ENCODE peak calls at places on chromosomes 5 and 9, in nine cellular contexts. X is suprapubic skin; Z is right cardiac atrium; E is fibroblast of villous mesenchyme; B is activated naive CD4-positive, alpha-beta T cell; Q is iris pigment epithelial cell; A is HAP-1; D is COR-L47; O is T-cell. G is an unnamed sample.

GRCh38 chr5:55902696-55903095 is 51.5 kb downstream of the IL31RA start:
- DNase-seq in X (no peak), Z (no peak), E (no peak), B (no peak), Q (no peak), A (no peak), D (no peak), O (no peak), G (no peak)

GRCh38 chr5:160356550-160357347 is 13.7 kb downstream of the C1QTNF2 start:
- DNase-seq in X (no peak), Z (no peak), E (no peak), B (no peak), Q (no peak), A (no peak), D (no peak), O (no peak), G (no peak)

GRCh38 chr5:82352146-82352791 is 74.1 kb upstream of the RPS23 start:
- DNase-seq in X (no peak), Z (no peak), E (no peak), B (no peak), Q (peak; percentile 36), A (no peak), D (no peak), O (no peak), G (no peak)

GRCh38 chr5:158287643-158288228 is 428.8 kb upstream of the CLINT1 start:
- DNase-seq in X (no peak), Z (no peak), E (peak; percentile 24), B (no peak), Q (peak; percentile 82), A (no peak), D (no peak), O (no peak), G (no peak)

GRCh38 chr5:7762267-7762666 is 88.7 kb downstream of the CFAP90 start:
- DNase-seq in X (no peak), Z (no peak), E (no peak), B (no peak), Q (no peak), A (no peak), D (no peak), O (no peak), G (no peak)

GRCh38 chr9:28409919-28410318 is 836.6 kb upstream of the C9orf72 start:
- DNase-seq in X (no peak), Z (no peak), E (no peak), B (no peak), Q (no peak), A (no peak), D (no peak), O (no peak), G (no peak)

GRCh38 chr9:133402689-133403088 is 15.1 kb downstream of the REXO4 start:
- DNase-seq in X (no peak), Z (no peak), E (no peak), B (no peak), Q (no peak), A (no peak), D (no peak), O (no peak), G (no peak)

GRCh38 chr5:37966291-37966690 is 126.5 kb upstream of the GDNF start:
- DNase-seq in X (no peak), Z (no peak), E (no peak), B (no peak), Q (no peak), A (no peak), D (no peak), O (no peak), G (no peak)

GRCh38 chr5:149836451-149837139 is 106.5 kb downstream of the PPARGC1B start:
- DNase-seq in X (no peak), Z (no peak), E (no peak), B (no peak), Q (no peak), A (no peak), D (no peak), O (no peak), G (no peak)

GRCh38 chr5:61409568-61409967 is 77.5 kb downstream of the ZSWIM6 start:
- DNase-seq in X (no peak), Z (no peak), E (peak; percentile 98), B (no peak), Q (peak; percentile 97), A (no peak), D (no peak), O (no peak), G (no peak)

GRCh38 chr9:92745881-92746280 is 18.8 kb downstream of the BICD2 start:
- DNase-seq in X (peak; percentile 39), Z (no peak), E (no peak), B (no peak), Q (no peak), A (no peak), D (no peak), O (no peak), G (no peak)

GRCh38 chr5:35815089-35815936 is 41.4 kb upstream of the IL7R start:
- DNase-seq in X (no peak), Z (no peak), E (peak; percentile 30), B (no peak), Q (peak; percentile 31), A (peak; percentile 19), D (peak; percentile 14), O (no peak), G (peak; percentile 40)

GRCh38 chr9:81312346-81312745 is 377.0 kb downstream of the TLE1 start:
- DNase-seq in X (no peak), Z (no peak), E (no peak), B (no peak), Q (no peak), A (no peak), D (no peak), O (no peak), G (peak; percentile 13)

GRCh38 chr5:65861830-65862241 is 64.5 kb upstream of the ERBIN start:
- DNase-seq in X (no peak), Z (no peak), E (peak; percentile 94), B (no peak), Q (peak; percentile 90), A (no peak), D (no peak), O (no peak), G (no peak)

GRCh38 chr5:124596595-124597388 is 149.6 kb downstream of the ZNF608 start:
- DNase-seq in X (no peak), Z (no peak), E (peak; percentile 77), B (no peak), Q (peak; percentile 91), A (no peak), D (no peak), O (no peak), G (no peak)

GRCh38 chr9:93218671-93219420 is 34.9 kb downstream of the WNK2 start:
- DNase-seq in X (no peak), Z (peak; percentile 37), E (no peak), B (no peak), Q (no peak), A (no peak), D (no peak), O (no peak), G (no peak)

GRCh38 chr5:174972291-174972690 is 247.9 kb downstream of the MSX2 start:
- DNase-seq in X (no peak), Z (no peak), E (no peak), B (no peak), Q (no peak), A (no peak), D (no peak), O (no peak), G (no peak)

GRCh38 chr9:126719677-126720435 is 85.0 kb upstream of the ZBTB43 start:
- DNase-seq in X (peak; percentile 90), Z (peak; percentile 88), E (peak; percentile 44), B (peak; percentile 47), Q (peak; percentile 75), A (peak; percentile 86), D (peak; percentile 88), O (peak; percentile 86), G (peak; percentile 89)

GRCh38 chr5:163407034-163407652 is 30.3 kb upstream of the CCNG1 start:
- DNase-seq in X (no peak), Z (no peak), E (peak; percentile 20), B (no peak), Q (peak; percentile 12), A (no peak), D (no peak), O (no peak), G (peak; percentile 12)

GRCh38 chr9:119148855-119149254 is 220.4 kb downstream of the BRINP1 start:
- DNase-seq in X (no peak), Z (no peak), E (no peak), B (no peak), Q (no peak), A (no peak), D (no peak), O (no peak), G (no peak)

GRCh38 chr5:75509956-75510355 is 1.5 kb downstream of the CERT1 start:
- DNase-seq in X (no peak), Z (peak; percentile 32), E (peak; percentile 79), B (no peak), Q (peak; percentile 75), A (peak; percentile 10), D (no peak), O (no peak), G (peak; percentile 70)

GRCh38 chr5:149710575-149710974 is 19.5 kb upstream of the PPARGC1B start:
- DNase-seq in X (no peak), Z (no peak), E (no peak), B (no peak), Q (no peak), A (no peak), D (no peak), O (no peak), G (no peak)

GRCh38 chr5:115583474-115583873 is 18.8 kb downstream of the TICAM2 start:
- DNase-seq in X (no peak), Z (no peak), E (peak; percentile 83), B (no peak), Q (peak; percentile 89), A (no peak), D (no peak), O (no peak), G (no peak)

GRCh38 chr5:175471628-175472027 is 6.7 kb upstream of the SFXN1 start:
- DNase-seq in X (no peak), Z (no peak), E (no peak), B (no peak), Q (no peak), A (peak; percentile 20), D (no peak), O (no peak), G (no peak)

GRCh38 chr9:135376511-135377173 is 102.9 kb upstream of the PPP1R26 start:
- DNase-seq in X (no peak), Z (no peak), E (no peak), B (no peak), Q (no peak), A (no peak), D (no peak), O (no peak), G (no peak)

GRCh38 chr9:118418887-118419620 is 714.9 kb downstream of the TLR4 start:
- DNase-seq in X (no peak), Z (no peak), E (no peak), B (no peak), Q (peak; percentile 0), A (no peak), D (no peak), O (no peak), G (no peak)

GRCh38 chr5:137708062-137708461 is 27.8 kb downstream of the KLHL3 start:
- DNase-seq in X (no peak), Z (no peak), E (no peak), B (no peak), Q (no peak), A (no peak), D (no peak), O (no peak), G (no peak)

GRCh38 chr5:179416114-179416730 is 71.0 kb upstream of the ADAMTS2 start:
- DNase-seq in X (no peak), Z (no peak), E (no peak), B (no peak), Q (no peak), A (no peak), D (no peak), O (no peak), G (no peak)

GRCh38 chr5:102668220-102668930 is 86.7 kb upstream of the PAM start:
- DNase-seq in X (no peak), Z (no peak), E (no peak), B (no peak), Q (no peak), A (no peak), D (no peak), O (no peak), G (no peak)

GRCh38 chr5:73170522-73170921 is 2.5 kb upstream of the TMEM174 start:
- DNase-seq in X (no peak), Z (no peak), E (peak; percentile 53), B (no peak), Q (peak; percentile 23), A (peak; percentile 40), D (no peak), O (no peak), G (peak; percentile 37)

GRCh38 chr5:125798311-125798710 is 624.9 kb upstream of the GRAMD2B start:
- DNase-seq in X (no peak), Z (no peak), E (peak; percentile 57), B (no peak), Q (peak; percentile 31), A (peak; percentile 12), D (no peak), O (no peak), G (peak; percentile 67)